ENCODE peak calls at places on chromosomes 2 and 18, in ten cellular contexts. One of them, this sample, is unnamed.

GRCh38 chr18:23569299-23570063 is 16.8 kb downstream of the NPC1 start:
- DNase-seq in heart right ventricle: no peak
- DNase-seq in CD8-positive, alpha-beta T cell: no peak
- DNase-seq in SK-N-SH: no peak
- DNase-seq in left ventricle myocardium inferior: no peak
- DNase-seq in mammary epithelial cell: no peak
- DNase-seq in lower lobe of right lung: no peak
- DNase-seq in tibial artery: no peak
- DNase-seq in upper lobe of right lung: no peak
- DNase-seq in AG10803: no peak
- DNase-seq in this sample: no peak

GRCh38 chr18:58335223-58335622 is 291.2 kb downstream of the NEDD4L start:
- DNase-seq in heart right ventricle: no peak
- DNase-seq in CD8-positive, alpha-beta T cell: no peak
- DNase-seq in SK-N-SH: no peak
- DNase-seq in left ventricle myocardium inferior: no peak
- DNase-seq in mammary epithelial cell: no peak
- DNase-seq in lower lobe of right lung: no peak
- DNase-seq in tibial artery: no peak
- DNase-seq in upper lobe of right lung: no peak
- DNase-seq in AG10803: no peak
- DNase-seq in this sample: no peak

GRCh38 chr2:120758181-120759048 is 22.7 kb downstream of the GLI2 start:
- DNase-seq in heart right ventricle: peak; percentile 56
- DNase-seq in CD8-positive, alpha-beta T cell: no peak
- DNase-seq in SK-N-SH: no peak
- DNase-seq in left ventricle myocardium inferior: peak; percentile 73
- DNase-seq in mammary epithelial cell: no peak
- DNase-seq in lower lobe of right lung: peak; percentile 39
- DNase-seq in tibial artery: peak; percentile 19
- DNase-seq in upper lobe of right lung: peak; percentile 53
- DNase-seq in AG10803: peak; percentile 86
- DNase-seq in this sample: no peak

GRCh38 chr2:9288233-9288632 is 81.6 kb downstream of the ASAP2 start:
- DNase-seq in heart right ventricle: no peak
- DNase-seq in CD8-positive, alpha-beta T cell: no peak
- DNase-seq in SK-N-SH: no peak
- DNase-seq in left ventricle myocardium inferior: no peak
- DNase-seq in mammary epithelial cell: peak; percentile 95
- DNase-seq in lower lobe of right lung: no peak
- DNase-seq in tibial artery: no peak
- DNase-seq in upper lobe of right lung: no peak
- DNase-seq in AG10803: peak; percentile 83
- DNase-seq in this sample: peak; percentile 65

GRCh38 chr18:64318547-64318946 is 169.7 kb upstream of the LINC00305 start:
- DNase-seq in heart right ventricle: no peak
- DNase-seq in CD8-positive, alpha-beta T cell: no peak
- DNase-seq in SK-N-SH: no peak
- DNase-seq in left ventricle myocardium inferior: no peak
- DNase-seq in mammary epithelial cell: no peak
- DNase-seq in lower lobe of right lung: no peak
- DNase-seq in tibial artery: no peak
- DNase-seq in upper lobe of right lung: no peak
- DNase-seq in AG10803: no peak
- DNase-seq in this sample: no peak

GRCh38 chr18:49647496-49648168 is 85.8 kb downstream of the LIPG start:
- DNase-seq in heart right ventricle: no peak
- DNase-seq in CD8-positive, alpha-beta T cell: no peak
- DNase-seq in SK-N-SH: no peak
- DNase-seq in left ventricle myocardium inferior: no peak
- DNase-seq in mammary epithelial cell: no peak
- DNase-seq in lower lobe of right lung: no peak
- DNase-seq in tibial artery: no peak
- DNase-seq in upper lobe of right lung: no peak
- DNase-seq in AG10803: peak; percentile 9
- DNase-seq in this sample: no peak

GRCh38 chr2:65016789-65017188 is 27.6 kb downstream of the SLC1A4 start:
- DNase-seq in heart right ventricle: no peak
- DNase-seq in CD8-positive, alpha-beta T cell: no peak
- DNase-seq in SK-N-SH: no peak
- DNase-seq in left ventricle myocardium inferior: no peak
- DNase-seq in mammary epithelial cell: no peak
- DNase-seq in lower lobe of right lung: no peak
- DNase-seq in tibial artery: no peak
- DNase-seq in upper lobe of right lung: no peak
- DNase-seq in AG10803: no peak
- DNase-seq in this sample: no peak

GRCh38 chr2:128631698-128632490 is 313.2 kb upstream of the HS6ST1 start:
- DNase-seq in heart right ventricle: no peak
- DNase-seq in CD8-positive, alpha-beta T cell: peak; percentile 35
- DNase-seq in SK-N-SH: no peak
- DNase-seq in left ventricle myocardium inferior: no peak
- DNase-seq in mammary epithelial cell: no peak
- DNase-seq in lower lobe of right lung: no peak
- DNase-seq in tibial artery: no peak
- DNase-seq in upper lobe of right lung: peak; percentile 44
- DNase-seq in AG10803: no peak
- DNase-seq in this sample: no peak

GRCh38 chr2:212266310-212266709 is 272.3 kb downstream of the ERBB4 start:
- DNase-seq in heart right ventricle: no peak
- DNase-seq in CD8-positive, alpha-beta T cell: no peak
- DNase-seq in SK-N-SH: no peak
- DNase-seq in left ventricle myocardium inferior: no peak
- DNase-seq in mammary epithelial cell: no peak
- DNase-seq in lower lobe of right lung: no peak
- DNase-seq in tibial artery: no peak
- DNase-seq in upper lobe of right lung: no peak
- DNase-seq in AG10803: no peak
- DNase-seq in this sample: no peak
- H3K4me3 ChIP-seq in heart right ventricle: no peak overlapping the region
- H3K4me3 ChIP-seq in CD8-positive, alpha-beta T cell: no peak overlapping the region
- H3K4me3 ChIP-seq in SK-N-SH: no peak overlapping the region
- H3K4me3 ChIP-seq in left ventricle myocardium inferior: no peak overlapping the region
- H3K4me3 ChIP-seq in mammary epithelial cell: no peak overlapping the region
- H3K4me3 ChIP-seq in lower lobe of right lung: no peak overlapping the region
- H3K4me3 ChIP-seq in tibial artery: no peak overlapping the region
- H3K4me3 ChIP-seq in upper lobe of right lung: no peak overlapping the region
- H3K4me3 ChIP-seq in AG10803: no peak overlapping the region
- H3K4me3 ChIP-seq in this sample: no peak overlapping the region

GRCh38 chr2:234735829-234736228 is 216.0 kb upstream of the SH3BP4 start:
- DNase-seq in heart right ventricle: no peak
- DNase-seq in CD8-positive, alpha-beta T cell: no peak
- DNase-seq in SK-N-SH: no peak
- DNase-seq in left ventricle myocardium inferior: no peak
- DNase-seq in mammary epithelial cell: no peak
- DNase-seq in lower lobe of right lung: no peak
- DNase-seq in tibial artery: no peak
- DNase-seq in upper lobe of right lung: no peak
- DNase-seq in AG10803: no peak
- DNase-seq in this sample: no peak

GRCh38 chr2:234733093-234733489 is 218.7 kb upstream of the SH3BP4 start:
- DNase-seq in heart right ventricle: no peak
- DNase-seq in CD8-positive, alpha-beta T cell: no peak
- DNase-seq in SK-N-SH: no peak
- DNase-seq in left ventricle myocardium inferior: no peak
- DNase-seq in mammary epithelial cell: no peak
- DNase-seq in lower lobe of right lung: no peak
- DNase-seq in tibial artery: no peak
- DNase-seq in upper lobe of right lung: no peak
- DNase-seq in AG10803: no peak
- DNase-seq in this sample: no peak

GRCh38 chr2:234741976-234742375 is 209.8 kb upstream of the SH3BP4 start:
- DNase-seq in heart right ventricle: no peak
- DNase-seq in CD8-positive, alpha-beta T cell: no peak
- DNase-seq in SK-N-SH: no peak
- DNase-seq in left ventricle myocardium inferior: no peak
- DNase-seq in mammary epithelial cell: no peak
- DNase-seq in lower lobe of right lung: no peak
- DNase-seq in tibial artery: no peak
- DNase-seq in upper lobe of right lung: no peak
- DNase-seq in AG10803: no peak
- DNase-seq in this sample: no peak

GRCh38 chr2:234733795-234734600 is 217.8 kb upstream of the SH3BP4 start:
- DNase-seq in heart right ventricle: no peak
- DNase-seq in CD8-positive, alpha-beta T cell: no peak
- DNase-seq in SK-N-SH: no peak
- DNase-seq in left ventricle myocardium inferior: no peak
- DNase-seq in mammary epithelial cell: no peak
- DNase-seq in lower lobe of right lung: no peak
- DNase-seq in tibial artery: no peak
- DNase-seq in upper lobe of right lung: no peak
- DNase-seq in AG10803: no peak
- DNase-seq in this sample: no peak

GRCh38 chr2:234739061-234739460 is 212.8 kb upstream of the SH3BP4 start:
- DNase-seq in heart right ventricle: no peak
- DNase-seq in CD8-positive, alpha-beta T cell: no peak
- DNase-seq in SK-N-SH: no peak
- DNase-seq in left ventricle myocardium inferior: no peak
- DNase-seq in mammary epithelial cell: no peak
- DNase-seq in lower lobe of right lung: no peak
- DNase-seq in tibial artery: no peak
- DNase-seq in upper lobe of right lung: no peak
- DNase-seq in AG10803: no peak
- DNase-seq in this sample: no peak
- TF ChIP-seq CTCF in heart right ventricle: no peak
- TF ChIP-seq CTCF in CD8-positive, alpha-beta T cell: no peak
- TF ChIP-seq CTCF in SK-N-SH: no peak
- TF ChIP-seq CTCF in left ventricle myocardium inferior: no peak
- TF ChIP-seq CTCF in mammary epithelial cell: no peak
- TF ChIP-seq CTCF in lower lobe of right lung: no peak
- TF ChIP-seq CTCF in tibial artery: no peak
- TF ChIP-seq CTCF in upper lobe of right lung: no peak
- TF ChIP-seq CTCF in AG10803: no peak
- TF ChIP-seq CTCF in this sample: no peak

GRCh38 chr2:197675246-197675645 is at the start of gene RFTN2:
- DNase-seq in heart right ventricle: no peak
- DNase-seq in CD8-positive, alpha-beta T cell: no peak
- DNase-seq in SK-N-SH: no peak
- DNase-seq in left ventricle myocardium inferior: no peak
- DNase-seq in mammary epithelial cell: no peak
- DNase-seq in lower lobe of right lung: no peak
- DNase-seq in tibial artery: no peak
- DNase-seq in upper lobe of right lung: no peak
- DNase-seq in AG10803: no peak
- DNase-seq in this sample: no peak

GRCh38 chr2:197673606-197674005 is 1.8 kb downstream of the RFTN2 start:
- DNase-seq in heart right ventricle: no peak
- DNase-seq in CD8-positive, alpha-beta T cell: no peak
- DNase-seq in SK-N-SH: no peak
- DNase-seq in left ventricle myocardium inferior: no peak
- DNase-seq in mammary epithelial cell: no peak
- DNase-seq in lower lobe of right lung: no peak
- DNase-seq in tibial artery: no peak
- DNase-seq in upper lobe of right lung: no peak
- DNase-seq in AG10803: no peak
- DNase-seq in this sample: no peak

GRCh38 chr2:197674546-197674945 is 841 bp downstream of the RFTN2 start:
- DNase-seq in heart right ventricle: no peak
- DNase-seq in CD8-positive, alpha-beta T cell: no peak
- DNase-seq in SK-N-SH: no peak
- DNase-seq in left ventricle myocardium inferior: no peak
- DNase-seq in mammary epithelial cell: no peak
- DNase-seq in lower lobe of right lung: no peak
- DNase-seq in tibial artery: no peak
- DNase-seq in upper lobe of right lung: no peak
- DNase-seq in AG10803: peak; percentile 24
- DNase-seq in this sample: no peak

GRCh38 chr2:197673142-197673541 is 2.2 kb downstream of the RFTN2 start:
- DNase-seq in heart right ventricle: no peak
- DNase-seq in CD8-positive, alpha-beta T cell: no peak
- DNase-seq in SK-N-SH: no peak
- DNase-seq in left ventricle myocardium inferior: no peak
- DNase-seq in mammary epithelial cell: no peak
- DNase-seq in lower lobe of right lung: no peak
- DNase-seq in tibial artery: no peak
- DNase-seq in upper lobe of right lung: no peak
- DNase-seq in AG10803: no peak
- DNase-seq in this sample: no peak

DNA sequence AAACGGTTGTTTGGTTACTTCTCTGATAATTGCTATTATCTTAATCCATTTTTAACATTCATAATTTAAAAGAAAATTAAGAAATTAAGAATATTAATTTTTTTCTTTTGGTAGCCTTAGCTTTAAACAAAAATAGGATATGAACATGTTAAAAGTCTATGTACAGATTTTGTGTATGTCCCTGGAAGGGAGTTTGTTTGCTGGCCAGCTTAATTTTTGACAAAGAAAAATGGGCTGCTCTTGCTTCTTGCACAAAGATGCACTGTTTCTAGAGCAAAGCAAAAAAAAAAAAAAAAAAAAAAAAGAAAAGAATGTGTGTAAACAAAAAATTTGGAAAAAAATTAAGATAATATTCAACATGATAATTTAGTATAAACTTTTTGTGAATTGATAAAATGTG is 1.3 kb downstream of the RFTN2 start:
- DNase-seq in heart right ventricle: no peak
- DNase-seq in CD8-positive, alpha-beta T cell: no peak
- DNase-seq in SK-N-SH: no peak
- DNase-seq in left ventricle myocardium inferior: no peak
- DNase-seq in mammary epithelial cell: no peak
- DNase-seq in lower lobe of right lung: no peak
- DNase-seq in tibial artery: no peak
- DNase-seq in upper lobe of right lung: no peak
- DNase-seq in AG10803: no peak
- DNase-seq in this sample: no peak
- H3K4me3 ChIP-seq in heart right ventricle: peak overlapping the region; percentile 37
- H3K4me3 ChIP-seq in CD8-positive, alpha-beta T cell: no peak overlapping the region
- H3K4me3 ChIP-seq in SK-N-SH: no peak overlapping the region
- H3K4me3 ChIP-seq in left ventricle myocardium inferior: peak overlapping the region; percentile 66
- H3K4me3 ChIP-seq in mammary epithelial cell: no peak overlapping the region
- H3K4me3 ChIP-seq in lower lobe of right lung: peak overlapping the region; percentile 43
- H3K4me3 ChIP-seq in tibial artery: peak overlapping the region; percentile 49
- H3K4me3 ChIP-seq in upper lobe of right lung: peak overlapping the region; percentile 38
- H3K4me3 ChIP-seq in AG10803: peak overlapping the region; percentile 65
- H3K4me3 ChIP-seq in this sample: no peak overlapping the region

GRCh38 chr2:232672581-232672980 is 24.6 kb upstream of the GIGYF2 start:
- DNase-seq in heart right ventricle: no peak
- DNase-seq in CD8-positive, alpha-beta T cell: no peak
- DNase-seq in SK-N-SH: no peak
- DNase-seq in left ventricle myocardium inferior: no peak
- DNase-seq in mammary epithelial cell: no peak
- DNase-seq in lower lobe of right lung: no peak
- DNase-seq in tibial artery: no peak
- DNase-seq in upper lobe of right lung: no peak
- DNase-seq in AG10803: no peak
- DNase-seq in this sample: no peak

GRCh38 chr2:232667989-232668583 is 29.0 kb upstream of the GIGYF2 start:
- DNase-seq in heart right ventricle: no peak
- DNase-seq in CD8-positive, alpha-beta T cell: no peak
- DNase-seq in SK-N-SH: no peak
- DNase-seq in left ventricle myocardium inferior: no peak
- DNase-seq in mammary epithelial cell: no peak
- DNase-seq in lower lobe of right lung: no peak
- DNase-seq in tibial artery: no peak
- DNase-seq in upper lobe of right lung: no peak
- DNase-seq in AG10803: no peak
- DNase-seq in this sample: no peak

GRCh38 chr2:232666051-232666805 is 30.9 kb upstream of the GIGYF2 start:
- DNase-seq in heart right ventricle: no peak
- DNase-seq in CD8-positive, alpha-beta T cell: no peak
- DNase-seq in SK-N-SH: no peak
- DNase-seq in left ventricle myocardium inferior: no peak
- DNase-seq in mammary epithelial cell: no peak
- DNase-seq in lower lobe of right lung: no peak
- DNase-seq in tibial artery: no peak
- DNase-seq in upper lobe of right lung: no peak
- DNase-seq in AG10803: no peak
- DNase-seq in this sample: no peak

GRCh38 chr2:232674491-232674890 is 22.6 kb upstream of the GIGYF2 start:
- DNase-seq in heart right ventricle: no peak
- DNase-seq in CD8-positive, alpha-beta T cell: no peak
- DNase-seq in SK-N-SH: no peak
- DNase-seq in left ventricle myocardium inferior: no peak
- DNase-seq in mammary epithelial cell: no peak
- DNase-seq in lower lobe of right lung: no peak
- DNase-seq in tibial artery: no peak
- DNase-seq in upper lobe of right lung: no peak
- DNase-seq in AG10803: no peak
- DNase-seq in this sample: no peak

DNA sequence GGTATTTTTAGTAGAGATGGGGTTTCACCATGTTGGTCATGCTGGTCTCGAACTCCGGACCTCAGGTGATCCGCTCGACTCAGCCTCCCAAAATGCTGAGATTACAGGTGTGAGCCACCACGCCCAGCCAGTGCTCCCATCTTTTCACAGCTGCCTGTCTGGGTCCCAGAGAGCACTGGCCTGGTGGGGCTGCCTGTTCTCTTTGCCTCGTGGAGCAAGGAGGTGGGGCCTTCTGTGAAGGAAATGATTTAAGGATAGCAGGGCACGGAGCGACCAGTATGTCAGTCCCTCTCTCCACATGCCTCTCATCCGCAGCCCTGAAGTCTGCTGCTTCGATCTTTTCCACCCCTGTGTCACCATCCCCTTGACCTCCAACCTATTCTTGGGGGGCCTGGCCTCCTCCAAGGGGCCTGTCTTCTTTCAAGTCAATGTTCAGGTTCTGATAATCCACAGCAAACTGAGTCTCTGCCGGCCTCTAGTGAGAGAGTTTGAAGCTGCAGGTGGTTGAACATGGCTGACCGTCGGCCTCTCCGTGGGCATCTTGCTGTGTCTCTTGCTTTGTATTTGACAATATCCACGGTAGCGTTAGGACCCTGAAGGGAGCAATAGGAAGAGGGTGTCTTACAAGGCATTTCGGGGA is 28.2 kb upstream of the GIGYF2 start:
- DNase-seq in heart right ventricle: no peak
- DNase-seq in CD8-positive, alpha-beta T cell: no peak
- DNase-seq in SK-N-SH: no peak
- DNase-seq in left ventricle myocardium inferior: no peak
- DNase-seq in mammary epithelial cell: no peak
- DNase-seq in lower lobe of right lung: no peak
- DNase-seq in tibial artery: peak; percentile 36
- DNase-seq in upper lobe of right lung: no peak
- DNase-seq in AG10803: peak; percentile 39
- DNase-seq in this sample: no peak
- TF ChIP-seq CTCF in heart right ventricle: peak; percentile 72
- TF ChIP-seq CTCF in CD8-positive, alpha-beta T cell: no peak
- TF ChIP-seq CTCF in SK-N-SH: peak; percentile 42
- TF ChIP-seq CTCF in left ventricle myocardium inferior: peak; percentile 68
- TF ChIP-seq CTCF in mammary epithelial cell: peak; percentile 46
- TF ChIP-seq CTCF in lower lobe of right lung: peak; percentile 33
- TF ChIP-seq CTCF in tibial artery: peak; percentile 55
- TF ChIP-seq CTCF in upper lobe of right lung: peak; percentile 24
- TF ChIP-seq CTCF in AG10803: peak; percentile 68
- TF ChIP-seq CTCF in this sample: peak; percentile 67